ENCODE peak calls at places on chromosomes 1 and 21, in four cellular contexts. One of them, this sample, is unnamed.

GRCh38 chr1:232385221-232385620 is 244.7 kb downstream of the SIPA1L2 start:
- DNase-seq in AG09309: peak
- DNase-seq in transverse colon: no peak
- DNase-seq in skeletal muscle cell: peak
- DNase-seq in this sample: no peak

GRCh38 chr1:216903389-216903754 is 180.1 kb upstream of the ESRRG start:
- DNase-seq in AG09309: no peak
- DNase-seq in transverse colon: no peak
- DNase-seq in skeletal muscle cell: peak
- DNase-seq in this sample: peak

GRCh38 chr1:236356141-236356540 is 37.9 kb upstream of the EDARADD start:
- DNase-seq in transverse colon: no peak
- DNase-seq in AG09309: no peak
- DNase-seq in skeletal muscle cell: no peak
- DNase-seq in this sample: no peak

GRCh38 chr1:218498061-218498938 is 153.2 kb downstream of the TGFB2 start:
- DNase-seq in skeletal muscle cell: no peak
- DNase-seq in transverse colon: no peak
- DNase-seq in AG09309: no peak
- DNase-seq in this sample: no peak

GRCh38 chr1:64505944-64506658 is 36.2 kb downstream of the CACHD1 start:
- DNase-seq in skeletal muscle cell: no peak
- DNase-seq in AG09309: no peak
- DNase-seq in transverse colon: peak
- DNase-seq in this sample: no peak

GRCh38 chr1:41485605-41486004 is 1.1 kb upstream of the EDN2 start:
- DNase-seq in skeletal muscle cell: no peak
- DNase-seq in AG09309: no peak
- DNase-seq in transverse colon: no peak
- DNase-seq in this sample: no peak

GRCh38 chr1:2148691-2149090 is 45.9 kb downstream of the FAAP20 start:
- DNase-seq in skeletal muscle cell: no peak
- DNase-seq in transverse colon: peak
- DNase-seq in AG09309: no peak
- DNase-seq in this sample: no peak

GRCh38 chr1:193940176-193940575 is 753.8 kb upstream of the B3GALT2 start:
- DNase-seq in transverse colon: no peak
- DNase-seq in AG09309: no peak
- DNase-seq in skeletal muscle cell: no peak
- DNase-seq in this sample: no peak

GRCh38 chr1:172960454-172961208 is 90.1 kb downstream of the TNFSF18 start:
- DNase-seq in skeletal muscle cell: peak
- DNase-seq in AG09309: no peak
- DNase-seq in transverse colon: peak
- DNase-seq in this sample: peak

GRCh38 chr21:34132202-34132601 is 58.8 kb downstream of the MRPS6 start:
- DNase-seq in AG09309: no peak
- DNase-seq in skeletal muscle cell: no peak
- DNase-seq in transverse colon: no peak
- DNase-seq in this sample: no peak

GRCh38 chr1:201357211-201357610 is 20.3 kb downstream of the TNNT2 start:
- DNase-seq in transverse colon: no peak
- DNase-seq in skeletal muscle cell: no peak
- DNase-seq in AG09309: no peak
- DNase-seq in this sample: no peak

GRCh38 chr1:170929412-170929834 is 5.9 kb upstream of the MROH9 start:
- DNase-seq in skeletal muscle cell: peak
- DNase-seq in AG09309: peak
- DNase-seq in transverse colon: no peak
- DNase-seq in this sample: no peak

GRCh38 chr21:42276076-42276475 is 39.1 kb downstream of the TFF3 start:
- DNase-seq in transverse colon: no peak
- DNase-seq in skeletal muscle cell: no peak
- DNase-seq in AG09309: no peak
- DNase-seq in this sample: no peak

GRCh38 chr1:233042834-233043233 is 92.4 kb downstream of the NTPCR start:
- DNase-seq in transverse colon: no peak
- DNase-seq in AG09309: no peak
- DNase-seq in skeletal muscle cell: no peak
- DNase-seq in this sample: no peak

DNA sequence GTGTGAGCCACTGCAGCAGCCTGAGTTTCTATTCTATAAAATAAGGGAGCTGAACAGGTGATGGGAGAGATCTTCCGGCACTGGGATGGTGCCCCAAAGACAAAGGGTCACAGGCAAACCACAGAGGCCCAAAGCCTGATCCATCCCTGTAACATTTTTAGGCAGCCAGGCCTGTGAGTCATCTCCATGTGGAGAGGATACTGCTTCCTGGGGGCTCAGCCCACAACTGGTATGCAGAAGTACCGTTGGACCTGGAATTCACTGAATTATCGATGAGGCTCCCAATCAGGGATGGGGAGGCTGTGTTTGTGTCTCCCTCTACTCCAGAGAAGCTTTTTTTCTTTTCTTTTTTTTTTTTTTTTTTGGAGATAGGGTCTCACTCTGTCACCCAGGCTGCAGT is 48.8 kb upstream of the WASF2 start:
- DNase-seq in skeletal muscle cell: no peak
- DNase-seq in transverse colon: no peak
- DNase-seq in AG09309: no peak
- DNase-seq in this sample: no peak
- H3K4me3 ChIP-seq in skeletal muscle cell: no peak
- H3K4me3 ChIP-seq in transverse colon: no peak
- H3K4me3 ChIP-seq in AG09309: no peak
- H3K4me3 ChIP-seq in this sample: no peak

DNA sequence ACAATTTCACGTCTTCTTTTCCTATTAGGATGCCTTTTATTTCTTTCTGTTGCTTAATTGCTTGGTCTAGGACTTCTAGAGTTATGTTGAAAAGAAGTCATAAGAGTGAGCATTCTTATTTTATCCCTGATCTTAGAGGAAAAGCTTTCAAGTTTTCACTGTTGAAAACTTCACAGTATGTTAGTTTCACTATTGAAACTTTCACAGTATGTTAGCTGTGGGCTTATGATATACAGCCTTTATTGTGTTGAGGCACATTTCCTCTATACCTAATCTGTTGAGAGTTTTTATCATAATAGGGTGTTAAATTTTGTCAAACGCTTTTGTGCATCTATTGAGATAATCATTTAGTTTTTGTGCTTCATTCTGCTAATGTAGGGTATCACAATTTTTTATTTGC is 227.1 kb downstream of the LHX8 start:
- DNase-seq in AG09309: no peak
- DNase-seq in transverse colon: no peak
- DNase-seq in skeletal muscle cell: no peak
- DNase-seq in this sample: no peak
- H3K4me3 ChIP-seq in AG09309: no peak
- H3K4me3 ChIP-seq in transverse colon: no peak
- H3K4me3 ChIP-seq in skeletal muscle cell: no peak
- H3K4me3 ChIP-seq in this sample: no peak

DNA sequence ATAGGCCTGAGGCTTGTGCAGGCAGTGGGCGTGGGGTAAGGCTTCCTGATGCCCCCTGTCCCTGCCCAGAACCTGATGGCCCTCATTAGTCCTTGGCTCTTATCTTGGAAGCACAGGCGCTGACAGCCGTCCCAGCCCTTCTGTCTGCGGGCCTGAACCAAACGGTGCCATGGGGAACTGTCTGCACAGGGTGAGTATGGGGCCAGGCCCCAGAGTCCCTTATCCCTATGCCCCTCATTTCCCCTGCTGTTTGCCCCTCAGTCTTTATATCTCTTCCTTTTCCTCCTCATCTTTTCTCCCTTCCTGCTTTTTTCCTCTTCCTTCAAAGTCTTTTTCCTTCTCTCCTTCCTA is at the start of gene ACKR1:
- DNase-seq in transverse colon: no peak
- DNase-seq in skeletal muscle cell: no peak
- DNase-seq in AG09309: no peak
- DNase-seq in this sample: no peak
- H3K4me3 ChIP-seq in transverse colon: no peak
- H3K4me3 ChIP-seq in skeletal muscle cell: no peak
- H3K4me3 ChIP-seq in AG09309: no peak
- H3K4me3 ChIP-seq in this sample: no peak

GRCh38 chr1:97907886-97908285 is 12.9 kb downstream of the DPYD start:
- DNase-seq in skeletal muscle cell: no peak
- DNase-seq in transverse colon: no peak
- DNase-seq in AG09309: no peak
- DNase-seq in this sample: no peak

GRCh38 chr1:97913506-97913905 is 7.3 kb downstream of the DPYD start:
- DNase-seq in transverse colon: no peak
- DNase-seq in AG09309: no peak
- DNase-seq in skeletal muscle cell: no peak
- DNase-seq in this sample: no peak

GRCh38 chr1:97906567-97907228 is 14.1 kb downstream of the DPYD start:
- DNase-seq in transverse colon: no peak
- DNase-seq in AG09309: peak
- DNase-seq in skeletal muscle cell: peak
- DNase-seq in this sample: no peak

DNA sequence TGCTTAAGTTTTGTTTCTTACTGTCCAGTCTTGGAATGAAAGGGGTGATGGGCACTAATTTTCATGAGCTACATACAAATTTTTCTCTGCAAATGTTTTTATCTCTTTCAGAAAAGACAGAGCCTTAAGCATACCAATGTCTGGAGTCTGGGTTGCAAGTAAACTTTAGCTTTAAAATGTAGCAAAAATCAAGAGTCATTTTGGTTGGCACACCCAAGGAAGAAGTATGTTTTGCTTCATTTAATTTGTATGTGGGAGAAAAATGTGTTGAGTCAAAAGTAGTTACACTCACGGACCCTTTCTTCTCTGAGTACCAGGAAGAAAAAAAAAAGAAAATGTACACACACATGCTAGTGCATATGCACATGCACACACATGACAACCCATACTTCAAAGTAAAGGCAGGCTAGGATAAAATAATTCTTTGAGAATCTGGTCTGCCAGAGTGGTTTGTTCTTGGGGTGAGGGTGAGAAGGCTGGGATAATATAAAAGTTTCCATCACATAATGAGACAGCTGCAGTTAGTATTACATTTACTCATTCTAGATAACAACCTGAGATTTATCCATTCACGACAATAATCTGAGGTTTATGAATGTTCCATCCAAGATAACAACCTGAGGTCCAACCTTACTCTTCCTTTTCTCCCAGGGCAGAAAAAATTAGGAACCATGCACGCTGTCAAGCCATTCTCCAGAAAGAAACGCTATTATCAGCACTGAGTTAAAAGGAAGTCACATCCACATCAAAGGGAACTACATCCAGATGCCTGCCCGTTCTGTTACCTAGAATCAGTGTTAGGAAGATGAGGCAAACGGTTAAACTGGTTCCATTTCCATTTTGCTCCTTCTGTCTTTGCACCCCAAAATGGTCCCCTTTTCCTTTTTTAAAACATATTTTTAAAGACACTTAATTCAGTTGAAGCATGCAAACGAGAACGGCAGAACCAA is 9.3 kb downstream of the DPYD start:
- DNase-seq in AG09309: no peak
- DNase-seq in skeletal muscle cell: no peak
- DNase-seq in transverse colon: no peak
- DNase-seq in this sample: no peak
- H3K4me3 ChIP-seq in AG09309: no peak
- H3K4me3 ChIP-seq in skeletal muscle cell: no peak
- H3K4me3 ChIP-seq in transverse colon: no peak
- H3K4me3 ChIP-seq in this sample: no peak

GRCh38 chr1:107298526-107298925 is 157.7 kb downstream of the NTNG1 start:
- DNase-seq in skeletal muscle cell: no peak
- DNase-seq in transverse colon: no peak
- DNase-seq in AG09309: no peak
- DNase-seq in this sample: no peak
- H3K4me3 ChIP-seq in skeletal muscle cell: no peak
- H3K4me3 ChIP-seq in transverse colon: no peak
- H3K4me3 ChIP-seq in AG09309: no peak
- H3K4me3 ChIP-seq in this sample: no peak

DNA sequence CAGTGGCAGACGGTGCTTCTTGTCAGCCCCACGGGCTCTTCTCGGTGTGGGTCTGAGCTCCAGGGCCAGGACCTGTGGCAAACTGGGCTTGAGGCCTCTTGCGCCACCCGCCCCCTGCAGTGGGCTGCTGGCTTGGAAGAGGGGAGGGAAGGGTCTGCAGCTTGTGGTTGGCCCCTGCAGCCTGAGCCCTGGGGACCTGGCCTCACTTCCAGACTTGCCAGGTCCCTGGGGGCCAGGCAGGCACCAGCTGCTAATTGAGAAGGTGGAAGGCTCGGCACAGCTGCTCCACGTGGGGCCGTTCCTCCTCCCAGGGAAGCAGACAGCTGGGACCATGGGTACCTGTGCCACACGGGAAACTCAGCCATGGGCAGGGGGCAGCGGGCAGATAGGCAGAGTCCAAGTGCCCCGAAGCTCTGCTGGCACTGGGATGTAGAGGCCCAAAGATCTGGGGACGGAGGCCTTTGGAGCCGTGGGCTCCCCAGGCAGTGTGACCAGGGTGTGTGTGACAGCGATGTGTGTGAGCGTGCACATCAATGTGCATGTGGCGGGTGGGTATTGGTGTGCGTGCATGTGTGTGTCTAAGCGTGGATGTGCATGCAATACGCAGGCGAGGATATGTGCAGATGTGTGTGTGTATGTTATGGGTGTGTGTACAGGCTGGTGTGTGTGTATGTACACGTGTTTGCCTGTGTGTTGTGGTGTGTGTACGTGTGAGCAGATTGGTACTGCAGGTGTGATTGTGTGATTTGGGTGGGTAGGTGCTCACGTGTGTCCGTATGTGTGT is 39.3 kb downstream of the TP73 start:
- DNase-seq in skeletal muscle cell: no peak
- DNase-seq in AG09309: no peak
- DNase-seq in transverse colon: no peak
- DNase-seq in this sample: no peak
- H3K4me3 ChIP-seq in skeletal muscle cell: no peak
- H3K4me3 ChIP-seq in AG09309: no peak
- H3K4me3 ChIP-seq in transverse colon: no peak
- H3K4me3 ChIP-seq in this sample: no peak

GRCh38 chr1:25568834-25569598 is 25.6 kb downstream of the LDLRAP1 start:
- DNase-seq in skeletal muscle cell: no peak
- DNase-seq in AG09309: peak
- DNase-seq in transverse colon: no peak
- DNase-seq in this sample: no peak

GRCh38 chr1:25570798-25571521 is 27.6 kb downstream of the LDLRAP1 start:
- DNase-seq in skeletal muscle cell: no peak
- DNase-seq in AG09309: no peak
- DNase-seq in transverse colon: no peak
- DNase-seq in this sample: no peak

GRCh38 chr1:25568090-25568833 is 24.9 kb downstream of the LDLRAP1 start:
- DNase-seq in AG09309: no peak
- DNase-seq in transverse colon: no peak
- DNase-seq in skeletal muscle cell: no peak
- DNase-seq in this sample: no peak

GRCh38 chr1:25571522-25571970 is 28.1 kb downstream of the LDLRAP1 start:
- DNase-seq in AG09309: no peak
- DNase-seq in transverse colon: no peak
- DNase-seq in skeletal muscle cell: no peak
- DNase-seq in this sample: no peak

GRCh38 chr1:25569599-25570458 is 26.4 kb downstream of the LDLRAP1 start:
- DNase-seq in transverse colon: no peak
- DNase-seq in skeletal muscle cell: no peak
- DNase-seq in AG09309: no peak
- DNase-seq in this sample: no peak
- H3K4me3 ChIP-seq in transverse colon: no peak
- H3K4me3 ChIP-seq in skeletal muscle cell: no peak
- H3K4me3 ChIP-seq in AG09309: no peak
- H3K4me3 ChIP-seq in this sample: no peak

GRCh38 chr1:17915511-17916205 is 160.5 kb downstream of the ACTL8 start:
- DNase-seq in transverse colon: no peak
- DNase-seq in skeletal muscle cell: no peak
- DNase-seq in AG09309: no peak
- DNase-seq in this sample: no peak
- H3K4me3 ChIP-seq in transverse colon: no peak
- H3K4me3 ChIP-seq in skeletal muscle cell: no peak
- H3K4me3 ChIP-seq in AG09309: no peak
- H3K4me3 ChIP-seq in this sample: no peak